ENCODE peak calls at places on chromosomes 2 and 18, in five cellular contexts. P is H1, Z is H9, K is IMR-90, G is mesenchymal stem cell. Q is an unnamed sample.

GRCh38 chr2:217685255-217685605 is 317.6 kb downstream of the TNS1 start:
- DNase-seq in P (no peak), Z (no peak), K (peak; percentile 95), G (peak; percentile 97), Q (no peak)

GRCh38 chr2:75655861-75656260 is 9.3 kb downstream of the MRPL19 start:
- DNase-seq in P (no peak), Z (no peak), K (peak; percentile 91), G (no peak), Q (no peak)

GRCh38 chr2:36780231-36780808 is 83.8 kb downstream of the VIT start:
- DNase-seq in P (no peak), Z (no peak), K (peak; percentile 66), G (peak; percentile 62), Q (peak; percentile 38)

GRCh38 chr2:178506101-178506500 is 25.8 kb downstream of the PLEKHA3 start:
- DNase-seq in P (no peak), Z (no peak), K (no peak), G (no peak), Q (no peak)

GRCh38 chr2:36357506-36358316 is 2.1 kb downstream of the CRIM1 start:
- DNase-seq in P (peak; percentile 58), Z (peak; percentile 58), K (peak; percentile 85), G (peak; percentile 92), Q (no peak)

GRCh38 chr2:7609556-7610323 is 692.5 kb downstream of the RNF144A start:
- DNase-seq in P (no peak), Z (no peak), K (no peak), G (no peak), Q (no peak)

GRCh38 chr18:61803393-61803792 is 89.4 kb downstream of the RNF152 start:
- DNase-seq in P (no peak), Z (no peak), K (no peak), G (no peak), Q (no peak)

GRCh38 chr2:240795468-240795867 is 24.6 kb downstream of the KIF1A start:
- DNase-seq in P (no peak), Z (no peak), K (no peak), G (no peak), Q (no peak)

GRCh38 chr2:112483047-112483473 is 1.1 kb downstream of the TTL start:
- DNase-seq in P (no peak), Z (peak; percentile 32), K (peak; percentile 73), G (peak; percentile 74), Q (peak; percentile 15)

GRCh38 chr18:54269924-54270844 is 867 bp downstream of the POLI start:
- DNase-seq in P (peak; percentile 82), Z (peak; percentile 86), K (peak; percentile 18), G (peak; percentile 48), Q (no peak)

GRCh38 chr2:214035091-214035852 is 375.6 kb upstream of the VWC2L start:
- DNase-seq in P (no peak), Z (no peak), K (no peak), G (no peak), Q (no peak)

GRCh38 chr2:220553150-220553549 is 925.7 kb downstream of the SLC4A3 start:
- DNase-seq in P (no peak), Z (no peak), K (peak; percentile 59), G (peak; percentile 40), Q (no peak)

GRCh38 chr2:86330015-86330414 is 7.4 kb downstream of the REEP1 start:
- DNase-seq in P (no peak), Z (no peak), K (no peak), G (no peak), Q (no peak)

GRCh38 chr2:232533944-232534710 is 5.4 kb upstream of the CHRNG start:
- DNase-seq in P (no peak), Z (no peak), K (peak; percentile 13), G (no peak), Q (no peak)

GRCh38 chr2:128594953-128595677 is 276.4 kb upstream of the HS6ST1 start:
- DNase-seq in P (peak; percentile 8), Z (no peak), K (no peak), G (no peak), Q (no peak)

GRCh38 chr18:54357660-54358494 is at the start of the genes C18orf54 and STARD6:
- DNase-seq in P (peak; percentile 90), Z (peak; percentile 94), K (peak; percentile 85), G (peak; percentile 90), Q (peak; percentile 95)

GRCh38 chr18:33839452-33840225 is 261.6 kb downstream of the ASXL3 start:
- DNase-seq in P (no peak), Z (no peak), K (peak; percentile 48), G (peak; percentile 72), Q (peak; percentile 68)

GRCh38 chr2:166494140-166494544 is at the start of gene SCN7A:
- DNase-seq in P (peak; percentile 64), Z (peak; percentile 62), K (peak; percentile 81), G (peak; percentile 24), Q (peak; percentile 69)

GRCh38 chr18:59455728-59456276 is 96.7 kb upstream of the LMAN1 start:
- DNase-seq in P (no peak), Z (no peak), K (no peak), G (no peak), Q (no peak)

GRCh38 chr18:59459352-59460059 is 100.4 kb upstream of the LMAN1 start:
- DNase-seq in P (no peak), Z (no peak), K (peak; percentile 75), G (peak; percentile 43), Q (no peak)

GRCh38 chr18:59454909-59455727 is 96.1 kb upstream of the LMAN1 start:
- DNase-seq in P (no peak), Z (no peak), K (no peak), G (no peak), Q (no peak)

GRCh38 chr18:59458575-59458974 is 99.5 kb upstream of the LMAN1 start:
- DNase-seq in P (no peak), Z (no peak), K (no peak), G (no peak), Q (no peak)

GRCh38 chr18:59456657-59457056 is 97.6 kb upstream of the LMAN1 start:
- DNase-seq in P (no peak), Z (no peak), K (no peak), G (no peak), Q (no peak)
- H2AK5ac ChIP-seq in P (no peak overlapping the region), Z (no peak overlapping the region), K (no peak overlapping the region), G (no peak overlapping the region), Q (no peak overlapping the region)

GRCh38 chr2:43346619-43347018 is 120.2 kb upstream of the ZFP36L2 start:
- DNase-seq in P (no peak), Z (no peak), K (no peak), G (no peak), Q (no peak)

GRCh38 chr2:43345391-43345813 is 119.0 kb upstream of the ZFP36L2 start:
- DNase-seq in P (no peak), Z (no peak), K (no peak), G (no peak), Q (no peak)

GRCh38 chr2:43344911-43345373 is 118.5 kb upstream of the ZFP36L2 start:
- DNase-seq in P (no peak), Z (no peak), K (peak; percentile 25), G (peak; percentile 28), Q (no peak)

GRCh38 chr2:43347751-43348150 is 121.3 kb upstream of the ZFP36L2 start:
- DNase-seq in P (no peak), Z (no peak), K (no peak), G (peak; percentile 71), Q (no peak)

DNA sequence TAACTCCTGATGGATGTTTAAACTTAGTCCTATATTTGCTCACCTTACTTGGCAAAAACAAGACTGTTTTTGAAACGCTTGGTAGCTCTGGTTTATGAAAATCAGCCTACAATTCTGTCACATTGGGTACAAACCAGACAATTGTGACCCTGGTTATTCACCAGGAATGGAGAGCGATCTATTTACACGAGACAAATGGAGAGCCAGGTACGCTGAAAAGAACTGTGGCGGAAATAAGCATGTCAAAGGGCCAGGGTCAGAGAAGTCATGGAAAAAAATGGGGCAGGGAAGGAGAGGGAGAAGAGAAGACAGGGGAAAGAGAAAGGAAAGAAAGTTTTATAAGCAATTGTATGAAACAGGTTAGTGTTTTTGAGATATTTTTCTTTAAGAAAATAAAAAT is 119.5 kb upstream of the ZFP36L2 start:
- DNase-seq in P (no peak), Z (no peak), K (no peak), G (no peak), Q (no peak)
- H2AK5ac ChIP-seq in P (no peak overlapping the region), Z (no peak overlapping the region), K (no peak overlapping the region), G (peak overlapping the region; percentile 83), Q (no peak overlapping the region)

GRCh38 chr18:58586886-58587285 is 42.0 kb downstream of the ALPK2 start:
- DNase-seq in P (no peak), Z (no peak), K (no peak), G (no peak), Q (no peak)
- H2AK5ac ChIP-seq in P (no peak overlapping the region), Z (no peak overlapping the region), K (peak overlapping the region; percentile 40), G (peak overlapping the region; percentile 5), Q (no peak overlapping the region)

GRCh38 chr2:239269959-239270358 is 130.9 kb downstream of the HDAC4 start:
- DNase-seq in P (no peak), Z (no peak), K (no peak), G (no peak), Q (no peak)
- H2AK5ac ChIP-seq in P (no peak overlapping the region), Z (no peak overlapping the region), K (peak overlapping the region; percentile 15), G (no peak overlapping the region), Q (no peak overlapping the region)

DNA sequence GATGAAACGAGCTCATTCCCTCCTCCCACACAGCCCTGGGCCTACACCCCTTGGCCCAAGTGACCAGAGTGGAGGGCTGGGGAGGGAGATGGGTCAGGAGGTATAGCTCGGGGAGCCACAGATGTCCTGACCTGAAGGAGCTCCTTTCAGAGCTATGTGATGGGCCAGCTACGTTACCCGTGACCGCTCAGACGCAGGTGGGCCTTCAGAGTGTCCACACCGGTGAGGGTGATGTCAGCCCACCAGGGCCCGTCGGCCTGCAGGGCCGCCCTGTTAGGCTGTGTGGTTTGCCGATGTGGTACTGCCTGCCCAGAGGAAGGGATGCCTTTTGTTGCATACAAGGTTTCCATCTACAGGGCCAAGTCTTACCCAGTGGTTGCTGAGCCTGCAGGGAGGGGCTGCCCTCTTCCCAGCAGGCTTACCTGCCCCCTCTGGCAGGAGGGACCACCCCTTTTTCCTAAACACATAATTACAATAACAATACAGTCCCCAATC is 41.8 kb upstream of the FOSL2 start:
- DNase-seq in P (no peak), Z (no peak), K (no peak), G (no peak), Q (no peak)
- H2AK5ac ChIP-seq in P (no peak overlapping the region), Z (no peak overlapping the region), K (no peak overlapping the region), G (no peak overlapping the region), Q (peak overlapping the region; percentile 95)

DNA sequence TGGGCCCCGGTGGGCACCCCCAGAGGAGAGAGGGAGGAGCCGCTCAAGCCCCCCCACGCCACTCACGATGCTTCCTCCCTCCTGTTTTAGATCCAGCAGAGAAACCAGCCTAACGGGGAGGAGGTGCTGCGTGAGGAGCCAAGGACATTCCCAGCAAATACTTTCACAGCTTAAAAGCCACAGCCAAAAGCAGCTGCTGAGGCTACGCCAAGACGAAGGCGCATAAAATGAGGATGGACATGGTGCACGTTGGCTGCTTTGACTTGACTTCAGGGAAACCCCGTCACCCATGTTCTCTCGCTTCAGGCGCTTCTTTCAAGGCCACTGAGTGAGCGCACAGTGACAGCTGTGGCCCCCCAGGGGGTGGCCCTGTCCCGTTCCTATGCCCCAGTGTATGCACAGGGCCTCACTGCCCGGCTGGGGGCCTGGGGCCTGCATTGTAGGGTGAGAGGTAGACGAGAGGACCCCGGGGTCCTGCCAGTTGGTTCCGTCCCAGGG is 72.1 kb upstream of the PXDN start:
- DNase-seq in P (no peak), Z (no peak), K (peak; percentile 56), G (no peak), Q (no peak)
- H2AK5ac ChIP-seq in P (no peak overlapping the region), Z (no peak overlapping the region), K (peak overlapping the region; percentile 96), G (peak overlapping the region; percentile 82), Q (peak overlapping the region; percentile 93)